ENCODE peak calls at places on chromosomes 7 and 10, in eight cellular contexts. U, Q, K, X, A, I, C and M are unnamed samples.
A peak's percentile ranks its signal among the peaks of the same experiment; 100 is the strongest.

GRCh38 chr10:129877773-129878371 is 86.2 kb downstream of the EBF3 start:
- DNase-seq in U (peak; percentile 57), Q (no peak), K (no peak), X (no peak), A (peak; percentile 57), I (peak; percentile 10), C (peak; percentile 62), M (no peak)

GRCh38 chr7:2824678-2825461 is 19.2 kb downstream of the GNA12 start:
- DNase-seq in U (no peak), Q (peak; percentile 33), K (no peak), X (no peak), A (no peak), I (no peak), C (peak; percentile 63), M (no peak)

GRCh38 chr7:120981888-120982615 is 6.5 kb upstream of the CPED1 start:
- DNase-seq in U (no peak), Q (no peak), K (no peak), X (no peak), A (no peak), I (peak; percentile 66), C (no peak), M (no peak)

GRCh38 chr10:73814896-73815718 is 3.7 kb upstream of the NDST2 start:
- DNase-seq in U (peak; percentile 55), Q (no peak), K (no peak), X (no peak), A (peak; percentile 44), I (no peak), C (peak; percentile 79), M (no peak)

GRCh38 chr10:69752491-69752890 is 49.2 kb upstream of the COL13A1 start:
- DNase-seq in U (no peak), Q (no peak), K (no peak), X (no peak), A (no peak), I (no peak), C (no peak), M (no peak)

GRCh38 chr7:151448261-151449252 is 8.6 kb upstream of the CRYGN start:
- DNase-seq in U (peak; percentile 74), Q (peak; percentile 90), K (no peak), X (peak; percentile 62), A (peak; percentile 68), I (peak; percentile 23), C (peak; percentile 87), M (no peak)

GRCh38 chr7:100157334-100158228 is 942 bp downstream of the TRAPPC14 start:
- DNase-seq in U (peak; percentile 41), Q (no peak), K (peak; percentile 15), X (no peak), A (peak; percentile 74), I (no peak), C (peak; percentile 48), M (peak; percentile 33)

GRCh38 chr7:159031750-159032149 is 112.9 kb downstream of the VIPR2 start:
- DNase-seq in U (no peak), Q (peak; percentile 59), K (no peak), X (no peak), A (no peak), I (no peak), C (no peak), M (no peak)